ENCODE peak calls at places on chromosomes 6 and 20, in six cellular contexts. One of them, this sample, is unnamed.

GRCh38 chr6:130826442-130827246 is 562 bp upstream of the SMLR1 start:
- DNase-seq in CD8-positive, alpha-beta memory T cell: no peak
- DNase-seq in uterus: no peak
- DNase-seq in Peyer's patch: no peak
- DNase-seq in A549: no peak
- DNase-seq in PC-3: no peak
- DNase-seq in this sample: no peak

GRCh38 chr6:165480916-165481315 is 171.5 kb upstream of the C6orf118 start:
- DNase-seq in A549: no peak
- DNase-seq in PC-3: peak
- DNase-seq in CD8-positive, alpha-beta memory T cell: no peak
- DNase-seq in uterus: no peak
- DNase-seq in Peyer's patch: no peak
- DNase-seq in this sample: no peak

GRCh38 chr20:51749674-51750036 is 18.5 kb downstream of the ATP9A start:
- DNase-seq in CD8-positive, alpha-beta memory T cell: no peak
- DNase-seq in Peyer's patch: no peak
- DNase-seq in A549: no peak
- DNase-seq in uterus: no peak
- DNase-seq in PC-3: peak
- DNase-seq in this sample: peak

GRCh38 chr6:13479971-13480434 is 7.4 kb downstream of the GFOD1 start:
- DNase-seq in uterus: no peak
- DNase-seq in PC-3: no peak
- DNase-seq in A549: no peak
- DNase-seq in Peyer's patch: no peak
- DNase-seq in CD8-positive, alpha-beta memory T cell: no peak
- DNase-seq in this sample: peak

GRCh38 chr6:157791461-157791860 is 31.6 kb upstream of the SNX9 start:
- DNase-seq in uterus: no peak
- DNase-seq in CD8-positive, alpha-beta memory T cell: no peak
- DNase-seq in PC-3: no peak
- DNase-seq in Peyer's patch: no peak
- DNase-seq in A549: no peak
- DNase-seq in this sample: no peak

GRCh38 chr6:35035481-35036030 is 105.6 kb downstream of the TCP11 start:
- DNase-seq in uterus: peak
- DNase-seq in PC-3: no peak
- DNase-seq in A549: no peak
- DNase-seq in Peyer's patch: no peak
- DNase-seq in CD8-positive, alpha-beta memory T cell: no peak
- DNase-seq in this sample: no peak

GRCh38 chr6:80438728-80439127 is 332.3 kb downstream of the BCKDHB start:
- DNase-seq in uterus: no peak
- DNase-seq in PC-3: peak
- DNase-seq in CD8-positive, alpha-beta memory T cell: no peak
- DNase-seq in A549: peak
- DNase-seq in Peyer's patch: no peak
- DNase-seq in this sample: peak

GRCh38 chr20:3716195-3716834 is 3.9 kb upstream of the SIGLEC1 start:
- DNase-seq in uterus: peak
- DNase-seq in PC-3: peak
- DNase-seq in A549: peak
- DNase-seq in Peyer's patch: no peak
- DNase-seq in CD8-positive, alpha-beta memory T cell: peak
- DNase-seq in this sample: no peak

GRCh38 chr6:22774129-22774528 is 204.8 kb downstream of the HDGFL1 start:
- DNase-seq in PC-3: no peak
- DNase-seq in uterus: no peak
- DNase-seq in CD8-positive, alpha-beta memory T cell: no peak
- DNase-seq in A549: no peak
- DNase-seq in Peyer's patch: no peak
- DNase-seq in this sample: no peak

GRCh38 chr6:124983383-124983782 is 21.1 kb downstream of the RNF217 start:
- DNase-seq in Peyer's patch: no peak
- DNase-seq in A549: no peak
- DNase-seq in CD8-positive, alpha-beta memory T cell: no peak
- DNase-seq in PC-3: no peak
- DNase-seq in uterus: no peak
- DNase-seq in this sample: no peak
- H3K27ac ChIP-seq in Peyer's patch: no peak
- H3K27ac ChIP-seq in A549: peak
- H3K27ac ChIP-seq in CD8-positive, alpha-beta memory T cell: no peak
- H3K27ac ChIP-seq in PC-3: no peak
- H3K27ac ChIP-seq in uterus: no peak
- H3K27ac ChIP-seq in this sample: peak

GRCh38 chr20:7744411-7744810 is 195.8 kb downstream of the HAO1 start:
- DNase-seq in CD8-positive, alpha-beta memory T cell: no peak
- DNase-seq in A549: no peak
- DNase-seq in PC-3: peak
- DNase-seq in uterus: no peak
- DNase-seq in Peyer's patch: no peak
- DNase-seq in this sample: peak

GRCh38 chr20:7741866-7742265 is 198.4 kb downstream of the HAO1 start:
- DNase-seq in A549: no peak
- DNase-seq in PC-3: peak
- DNase-seq in Peyer's patch: no peak
- DNase-seq in CD8-positive, alpha-beta memory T cell: no peak
- DNase-seq in uterus: no peak
- DNase-seq in this sample: no peak

DNA sequence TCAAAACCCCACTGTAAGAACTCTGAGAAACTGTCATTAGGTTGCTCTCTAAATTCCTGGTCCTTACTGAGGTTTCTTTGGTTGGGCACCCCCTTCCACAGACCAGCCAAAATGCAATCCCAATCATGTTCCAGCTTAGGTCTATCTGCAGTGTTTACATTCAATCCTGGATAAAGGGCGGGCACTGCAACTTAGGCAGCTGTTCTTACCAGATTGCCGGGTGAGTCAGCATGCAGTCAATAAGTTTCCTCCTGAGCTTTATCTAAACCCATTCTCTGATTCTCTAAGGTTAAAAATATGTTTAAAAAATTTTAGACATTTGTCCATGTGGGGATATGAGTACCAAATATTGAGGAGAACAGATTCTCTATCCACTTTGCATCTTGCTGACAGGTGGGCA is 197.8 kb downstream of the HAO1 start:
- DNase-seq in Peyer's patch: no peak
- DNase-seq in A549: no peak
- DNase-seq in PC-3: peak
- DNase-seq in uterus: no peak
- DNase-seq in CD8-positive, alpha-beta memory T cell: no peak
- DNase-seq in this sample: peak
- H3K27ac ChIP-seq in Peyer's patch: no peak
- H3K27ac ChIP-seq in A549: no peak
- H3K27ac ChIP-seq in PC-3: peak
- H3K27ac ChIP-seq in uterus: no peak
- H3K27ac ChIP-seq in CD8-positive, alpha-beta memory T cell: no peak
- H3K27ac ChIP-seq in this sample: peak

GRCh38 chr6:43273707-43274106 is 24.4 kb upstream of the SLC22A7 start:
- DNase-seq in Peyer's patch: no peak
- DNase-seq in PC-3: no peak
- DNase-seq in A549: no peak
- DNase-seq in CD8-positive, alpha-beta memory T cell: no peak
- DNase-seq in uterus: no peak
- DNase-seq in this sample: no peak
- H3K27ac ChIP-seq in Peyer's patch: no peak
- H3K27ac ChIP-seq in PC-3: no peak
- H3K27ac ChIP-seq in A549: no peak
- H3K27ac ChIP-seq in CD8-positive, alpha-beta memory T cell: no peak
- H3K27ac ChIP-seq in uterus: no peak
- H3K27ac ChIP-seq in this sample: no peak

DNA sequence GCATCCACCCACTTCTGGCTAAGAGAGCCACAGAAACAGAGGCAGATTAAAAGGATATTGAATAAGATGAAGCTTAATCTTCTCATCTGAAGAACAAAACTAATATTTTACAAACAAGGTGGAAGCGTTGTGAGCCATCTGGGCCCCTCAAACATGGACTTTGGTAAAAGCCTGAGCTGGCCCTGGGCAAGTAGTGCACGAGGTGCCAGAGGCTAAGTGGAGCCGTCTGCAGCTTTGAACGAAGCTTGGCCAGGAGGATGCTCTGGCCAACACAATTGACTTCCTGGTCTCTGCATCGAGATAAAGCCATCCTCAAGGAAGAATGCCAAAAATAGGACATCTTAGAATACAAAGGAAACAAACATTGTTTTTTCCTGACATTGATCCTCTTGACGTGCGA is 53.2 kb upstream of the PLEKHG1 start:
- DNase-seq in Peyer's patch: no peak
- DNase-seq in A549: no peak
- DNase-seq in CD8-positive, alpha-beta memory T cell: no peak
- DNase-seq in PC-3: no peak
- DNase-seq in uterus: no peak
- DNase-seq in this sample: no peak
- H3K27ac ChIP-seq in Peyer's patch: no peak
- H3K27ac ChIP-seq in A549: no peak
- H3K27ac ChIP-seq in CD8-positive, alpha-beta memory T cell: no peak
- H3K27ac ChIP-seq in PC-3: no peak
- H3K27ac ChIP-seq in uterus: no peak
- H3K27ac ChIP-seq in this sample: no peak

GRCh38 chr20:64047046-64047389 is 2.4 kb downstream of the SOX18 start:
- DNase-seq in uterus: no peak
- DNase-seq in PC-3: no peak
- DNase-seq in Peyer's patch: no peak
- DNase-seq in A549: no peak
- DNase-seq in CD8-positive, alpha-beta memory T cell: no peak
- DNase-seq in this sample: no peak

GRCh38 chr20:64047968-64048401 is 1.5 kb downstream of the SOX18 start:
- DNase-seq in uterus: no peak
- DNase-seq in CD8-positive, alpha-beta memory T cell: no peak
- DNase-seq in Peyer's patch: no peak
- DNase-seq in PC-3: no peak
- DNase-seq in A549: no peak
- DNase-seq in this sample: no peak

GRCh38 chr20:64044484-64045247 is 4.8 kb downstream of the SOX18 start:
- DNase-seq in Peyer's patch: no peak
- DNase-seq in uterus: no peak
- DNase-seq in CD8-positive, alpha-beta memory T cell: no peak
- DNase-seq in PC-3: peak
- DNase-seq in A549: peak
- DNase-seq in this sample: peak

GRCh38 chr20:64043768-64044167 is 5.7 kb downstream of the SOX18 start:
- DNase-seq in Peyer's patch: no peak
- DNase-seq in CD8-positive, alpha-beta memory T cell: no peak
- DNase-seq in uterus: no peak
- DNase-seq in PC-3: no peak
- DNase-seq in A549: no peak
- DNase-seq in this sample: no peak

GRCh38 chr20:64045346-64046011 is 4.0 kb downstream of the SOX18 start:
- DNase-seq in PC-3: peak
- DNase-seq in uterus: no peak
- DNase-seq in CD8-positive, alpha-beta memory T cell: no peak
- DNase-seq in Peyer's patch: no peak
- DNase-seq in A549: no peak
- DNase-seq in this sample: no peak
- H3K27ac ChIP-seq in PC-3: peak
- H3K27ac ChIP-seq in uterus: no peak
- H3K27ac ChIP-seq in CD8-positive, alpha-beta memory T cell: no peak
- H3K27ac ChIP-seq in Peyer's patch: no peak
- H3K27ac ChIP-seq in A549: peak
- H3K27ac ChIP-seq in this sample: no peak

GRCh38 chr20:4926531-4927156 is 74.7 kb downstream of the SLC23A2 start:
- DNase-seq in uterus: no peak
- DNase-seq in CD8-positive, alpha-beta memory T cell: no peak
- DNase-seq in A549: no peak
- DNase-seq in Peyer's patch: no peak
- DNase-seq in PC-3: no peak
- DNase-seq in this sample: no peak
- H3K27ac ChIP-seq in uterus: peak
- H3K27ac ChIP-seq in CD8-positive, alpha-beta memory T cell: no peak
- H3K27ac ChIP-seq in A549: no peak
- H3K27ac ChIP-seq in Peyer's patch: no peak
- H3K27ac ChIP-seq in PC-3: peak
- H3K27ac ChIP-seq in this sample: peak

GRCh38 chr20:4999788-5000187 is 1.5 kb downstream of the SLC23A2 start:
- DNase-seq in CD8-positive, alpha-beta memory T cell: no peak
- DNase-seq in uterus: no peak
- DNase-seq in A549: no peak
- DNase-seq in Peyer's patch: peak
- DNase-seq in PC-3: no peak
- DNase-seq in this sample: no peak
- H3K27ac ChIP-seq in CD8-positive, alpha-beta memory T cell: no peak
- H3K27ac ChIP-seq in uterus: no peak
- H3K27ac ChIP-seq in A549: peak
- H3K27ac ChIP-seq in Peyer's patch: peak
- H3K27ac ChIP-seq in PC-3: no peak
- H3K27ac ChIP-seq in this sample: peak

This sample was measured in epithelial cell of prostate.